ENCODE peak calls at places on chromosomes 1 and 21, in four cellular contexts. N is trophoblast cell, G is IMR-90, Q is neuronal stem cell. X is an unnamed sample.

GRCh38 chr1:154431586-154432373 is 26.6 kb downstream of the IL6R start:
- DNase-seq in G (peak; percentile 99), Q (no peak), N (peak; percentile 97), X (peak; percentile 98)

GRCh38 chr1:100147875-100148274 is 14.9 kb downstream of the TRMT13 start:
- DNase-seq in G (no peak), N (no peak), Q (no peak), X (no peak)

GRCh38 chr21:46051379-46051770 is 46.5 kb upstream of the COL6A2 start:
- DNase-seq in Q (no peak), G (no peak), N (no peak), X (no peak)

GRCh38 chr1:205392650-205393049 is 29.2 kb downstream of the LEMD1 start:
- DNase-seq in G (no peak), Q (no peak), N (no peak), X (no peak)

GRCh38 chr21:42819861-42820512 is 59.4 kb downstream of the WDR4 start:
- DNase-seq in Q (no peak), G (no peak), N (no peak), X (no peak)

GRCh38 chr1:205446828-205447227 is 9.0 kb downstream of the BLACAT1 start:
- DNase-seq in Q (no peak), G (no peak), N (no peak), X (no peak)

GRCh38 chr1:167761400-167761799 is 39.6 kb downstream of the MPZL1 start:
- DNase-seq in N (no peak), G (no peak), Q (no peak), X (no peak)

GRCh38 chr1:54397090-54397591 is 9.1 kb downstream of the SSBP3 start:
- DNase-seq in G (no peak), Q (no peak), N (no peak), X (no peak)

GRCh38 chr1:97651201-97651600 is 269.6 kb downstream of the DPYD start:
- DNase-seq in N (no peak), Q (no peak), G (no peak), X (no peak)

GRCh38 chr1:229114781-229115417 is 156.0 kb upstream of the RAB4A start:
- DNase-seq in Q (no peak), G (peak; percentile 2), N (no peak), X (peak; percentile 44)

GRCh38 chr1:151905070-151905442 is 4.3 kb downstream of the THEM4 start:
- DNase-seq in Q (no peak), N (no peak), G (no peak), X (no peak)

GRCh38 chr21:16117851-16118592 is 388.2 kb downstream of the USP25 start:
- DNase-seq in Q (no peak), G (peak; percentile 88), N (no peak), X (no peak)

GRCh38 chr1:206101351-206101750 is 15.8 kb downstream of the AVPR1B start:
- DNase-seq in G (no peak), N (no peak), Q (no peak), X (no peak)

GRCh38 chr1:201501812-201502510 is 5.0 kb downstream of the CSRP1 start:
- DNase-seq in Q (no peak), G (no peak), N (no peak), X (no peak)

GRCh38 chr21:39029086-39029772 is 154.0 kb downstream of the PSMG1 start:
- DNase-seq in G (peak; percentile 83), Q (no peak), N (peak; percentile 53), X (peak; percentile 50)

GRCh38 chr1:21294266-21295058 is 4.2 kb upstream of the ECE1 start:
- DNase-seq in G (no peak), Q (no peak), N (peak; percentile 35), X (peak; percentile 58)

GRCh38 chr1:59258412-59259032 is 38.4 kb upstream of the FGGY start:
- DNase-seq in N (no peak), G (no peak), Q (no peak), X (no peak)

GRCh38 chr1:211333906-211334305 is 7.3 kb downstream of the TRAF5 start:
- DNase-seq in N (no peak), Q (no peak), G (peak; percentile 14), X (no peak)

GRCh38 chr21:31930001-31930400 is 57.2 kb downstream of the HUNK start:
- DNase-seq in Q (no peak), G (no peak), N (no peak), X (no peak)

GRCh38 chr1:20721117-20722061 is 3.6 kb upstream of the KIF17 start:
- DNase-seq in G (no peak), Q (no peak), N (no peak), X (no peak)

GRCh38 chr1:206734499-206735142 is 36.0 kb upstream of the IL19 start:
- DNase-seq in G (peak; percentile 37), Q (peak; percentile 45), N (peak; percentile 61), X (peak; percentile 54)

GRCh38 chr1:221435510-221435909 is 306.4 kb downstream of the DUSP10 start:
- DNase-seq in Q (peak; percentile 24), G (peak; percentile 83), N (peak; percentile 75), X (peak; percentile 76)

GRCh38 chr1:54499097-54500029 is 48.7 kb upstream of the ACOT11 start:
- DNase-seq in G (peak; percentile 36), N (peak; percentile 44), Q (no peak), X (peak; percentile 68)

GRCh38 chr1:226404063-226404903 is 3.6 kb downstream of the PARP1 start:
- DNase-seq in N (peak; percentile 60), Q (no peak), G (peak; percentile 68), X (peak; percentile 74)

GRCh38 chr1:117600966-117601365 is 4.9 kb upstream of the TENT5C start:
- DNase-seq in N (no peak), Q (no peak), G (peak; percentile 46), X (no peak)

GRCh38 chr1:201628490-201628889 is 89.6 kb downstream of the NAV1 start:
- DNase-seq in G (no peak), Q (no peak), N (no peak), X (no peak)

GRCh38 chr1:177024623-177025022 is 139.9 kb downstream of the ASTN1 start:
- DNase-seq in Q (no peak), N (no peak), G (no peak), X (no peak)

GRCh38 chr1:186327331-186327730 is 47.7 kb downstream of the TPR start:
- DNase-seq in N (no peak), G (no peak), Q (no peak), X (no peak)

GRCh38 chr1:159071970-159072582 is 4.5 kb downstream of the AIM2 start:
- DNase-seq in Q (peak; percentile 42), G (peak; percentile 80), N (peak; percentile 81), X (peak; percentile 74)

GRCh38 chr1:18883636-18884418 is 18.5 kb downstream of the ALDH4A1 start:
- DNase-seq in N (peak; percentile 85), Q (peak; percentile 64), G (peak; percentile 66), X (peak; percentile 71)

GRCh38 chr1:218164111-218164929 is 120.8 kb upstream of the RRP15 start:
- DNase-seq in G (peak; percentile 12), Q (peak; percentile 65), N (peak; percentile 3), X (peak; percentile 52)
- H2BK120ac ChIP-seq in G (no peak overlapping the region), Q (peak overlapping the region; percentile 91), N (no peak overlapping the region), X (no peak overlapping the region)

GRCh38 chr1:111359376-111359775 is 68.2 kb downstream of the OVGP1 start:
- DNase-seq in Q (no peak), N (no peak), G (no peak), X (no peak)
- H2BK120ac ChIP-seq in Q (no peak overlapping the region), N (peak overlapping the region; percentile 2), G (no peak overlapping the region), X (no peak overlapping the region)

GRCh38 chr1:234373064-234373937 is at the start of gene COA6:
- DNase-seq in Q (peak; percentile 92), N (peak; percentile 97), G (peak; percentile 97), X (peak; percentile 98)
- H2BK120ac ChIP-seq in Q (no peak within 1 kb of the TSS), N (peak within 1 kb of the TSS; percentile 92), G (peak within 1 kb of the TSS; percentile 89), X (peak within 1 kb of the TSS; percentile 97)

GRCh38 chr21:41419921-41420862 is 5.8 kb upstream of the MX1 start:
- DNase-seq in N (peak; percentile 95), G (peak; percentile 84), Q (peak; percentile 38), X (peak; percentile 93)
- H2BK120ac ChIP-seq in N (no peak overlapping the region), G (peak overlapping the region; percentile 96), Q (no peak overlapping the region), X (peak overlapping the region; percentile 77)

DNA sequence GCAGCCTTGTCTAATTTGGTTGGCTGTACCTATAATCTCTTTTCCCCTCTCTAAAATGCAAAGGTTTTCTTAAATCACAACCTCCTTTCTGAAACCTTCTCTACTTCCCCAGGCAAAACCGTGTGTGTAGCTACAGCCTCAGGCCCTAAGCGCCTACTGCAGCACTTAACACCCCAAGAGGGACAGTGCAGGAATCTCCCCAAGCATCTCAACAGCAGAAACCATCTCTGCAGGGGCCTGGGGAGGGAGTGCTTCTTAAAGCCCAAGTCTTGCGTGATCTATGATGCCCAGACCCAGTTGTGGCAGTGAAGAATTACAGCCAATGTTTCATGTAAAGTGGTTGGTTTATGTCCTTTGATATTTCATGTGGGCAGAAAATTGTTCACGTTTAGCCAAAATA is 159.3 kb downstream of the DSCAM start:
- DNase-seq in Q (no peak), N (no peak), G (no peak), X (no peak)
- H2BK120ac ChIP-seq in Q (no peak overlapping the region), N (no peak overlapping the region), G (no peak overlapping the region), X (no peak overlapping the region)